ENCODE peak calls at places on chromosome 9, in four cellular contexts. P, Q, U and K are unnamed samples.

GRCh38 chr9:127667127-127667844 is 39.5 kb upstream of the CFAP157 start:
- DNase-seq in P (no peak), Q (no peak), U (no peak), K (no peak)

GRCh38 chr9:128213746-128214497 is 10.7 kb downstream of the DNM1 start:
- DNase-seq in P (no peak), Q (no peak), U (no peak), K (no peak)

GRCh38 chr9:126317513-126317912 is 9.1 kb upstream of the MVB12B start:
- DNase-seq in P (no peak), Q (no peak), U (peak; percentile 39), K (no peak)

GRCh38 chr9:20125721-20126120 is 336.9 kb upstream of the SLC24A2 start:
- DNase-seq in P (no peak), Q (no peak), U (no peak), K (no peak)

GRCh38 chr9:2041736-2042135 is 26.6 kb downstream of the SMARCA2 start:
- DNase-seq in P (no peak), Q (no peak), U (no peak), K (no peak)

GRCh38 chr9:127168756-127169506 is 46.5 kb upstream of the ANGPTL2 start:
- DNase-seq in P (no peak), Q (no peak), U (no peak), K (no peak)

GRCh38 chr9:127036437-127036836 is 86.0 kb downstream of the ANGPTL2 start:
- DNase-seq in P (no peak), Q (no peak), U (no peak), K (no peak)

GRCh38 chr9:7976167-7976755 is 176.7 kb upstream of the DMAC1 start:
- DNase-seq in P (no peak), Q (no peak), U (no peak), K (no peak)

GRCh38 chr9:104074876-104075275 is 19.2 kb upstream of the SMC2 start:
- DNase-seq in P (peak; percentile 61), Q (no peak), U (no peak), K (peak; percentile 53)

GRCh38 chr9:108445431-108446018 is 410.3 kb downstream of the ACTL7B start:
- DNase-seq in P (no peak), Q (no peak), U (no peak), K (no peak)

GRCh38 chr9:134592018-134592818 is 49.4 kb upstream of the COL5A1 start:
- DNase-seq in P (no peak), Q (peak; percentile 71), U (no peak), K (peak; percentile 38)

GRCh38 chr9:131100445-131100844 is 4.1 kb downstream of the AIF1L start:
- DNase-seq in P (no peak), Q (no peak), U (no peak), K (no peak)

GRCh38 chr9:134325813-134326753 is at the start of gene RXRA:
- DNase-seq in P (peak; percentile 58), Q (peak; percentile 78), U (peak; percentile 79), K (peak; percentile 65)

GRCh38 chr9:133928248-133928764 is 63.8 kb downstream of the VAV2 start:
- DNase-seq in P (no peak), Q (no peak), U (no peak), K (no peak)

GRCh38 chr9:88980732-88981336 is 10.4 kb upstream of the S1PR3 start:
- DNase-seq in P (no peak), Q (no peak), U (no peak), K (peak; percentile 38)

GRCh38 chr9:100670719-100671118 is 92.8 kb downstream of the CAVIN4 start:
- DNase-seq in P (no peak), Q (no peak), U (no peak), K (no peak)

GRCh38 chr9:120733190-120733589 is 18.9 kb upstream of the MEGF9 start:
- DNase-seq in P (no peak), Q (no peak), U (no peak), K (peak; percentile 39)

GRCh38 chr9:120734607-120735006 is 20.3 kb upstream of the MEGF9 start:
- DNase-seq in P (no peak), Q (no peak), U (no peak), K (no peak)

GRCh38 chr9:120726484-120726883 is 12.2 kb upstream of the MEGF9 start:
- DNase-seq in P (no peak), Q (no peak), U (no peak), K (no peak)

GRCh38 chr9:120730661-120731514 is 16.6 kb upstream of the MEGF9 start:
- DNase-seq in P (peak; percentile 100), Q (no peak), U (no peak), K (peak; percentile 91)

DNA sequence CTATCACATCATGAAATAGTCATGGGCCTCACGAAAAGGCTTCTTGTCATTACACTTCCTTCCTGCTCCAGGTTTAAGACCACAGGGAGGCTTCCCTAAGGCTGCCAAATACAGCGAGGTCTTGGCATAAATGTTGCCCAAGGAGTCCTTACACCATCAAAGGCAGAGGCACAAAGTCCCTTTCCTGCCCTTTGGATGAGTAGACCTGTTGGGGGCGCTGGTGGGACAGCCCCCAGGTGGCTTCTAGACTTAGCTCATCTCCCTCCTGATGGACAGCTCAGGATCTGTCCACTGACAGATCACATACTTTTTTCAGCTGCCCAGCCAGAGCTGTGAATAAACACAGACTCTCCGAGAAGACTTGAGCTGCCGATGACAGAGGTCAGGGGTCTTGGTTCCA is 15.5 kb upstream of the MEGF9 start:
- DNase-seq in P (peak; percentile 52), Q (no peak), U (no peak), K (no peak)
- TF ChIP-seq CTCF in P (peak; percentile 29), Q (no peak), U (no peak), K (peak; percentile 32)

DNA sequence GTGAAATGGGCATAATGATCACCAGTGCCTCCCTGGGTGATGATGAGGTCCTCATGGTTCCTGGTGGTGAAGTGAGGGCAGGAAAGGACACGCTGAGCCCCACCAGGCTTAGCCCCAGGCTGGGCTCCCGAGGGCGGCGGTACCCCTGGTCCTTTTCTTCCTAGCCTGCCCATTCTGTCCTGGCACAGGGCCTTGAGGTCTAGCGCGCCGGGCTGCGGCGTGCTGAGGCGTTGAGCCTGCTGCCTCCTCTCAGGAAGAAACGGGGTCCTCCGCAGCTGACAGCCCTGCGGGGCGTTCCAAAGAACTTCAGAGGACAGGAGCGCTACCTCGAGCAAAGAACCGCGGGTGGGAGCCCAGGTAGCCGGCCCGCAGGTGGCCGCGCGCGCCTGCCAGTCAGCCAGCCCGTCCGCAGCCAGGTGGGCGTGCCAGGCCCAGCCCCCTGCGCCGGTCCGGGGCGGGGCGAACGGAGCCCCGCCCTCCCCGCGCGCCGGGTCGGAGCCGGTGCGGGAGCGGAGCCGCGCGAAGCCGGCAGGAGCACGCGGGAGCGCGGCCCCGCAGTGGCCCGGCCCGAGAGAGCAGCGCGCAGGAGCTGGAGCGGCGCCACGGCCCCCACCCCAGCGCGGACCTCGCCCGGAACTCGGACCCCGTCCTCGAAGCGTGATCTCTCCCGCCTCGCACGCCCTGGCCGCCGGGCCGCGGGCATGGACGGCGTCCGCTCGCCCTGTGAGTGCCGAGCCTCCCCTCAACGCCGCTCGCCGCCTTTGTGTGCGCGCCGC is at the start of gene WNK2:
- DNase-seq in P (no peak), Q (peak; percentile 76), U (peak; percentile 63), K (no peak)
- H3K4me3 ChIP-seq in P (peak within 1 kb of the TSS; percentile 74), Q (peak within 1 kb of the TSS; percentile 82), U (peak within 1 kb of the TSS; percentile 58), K (peak within 1 kb of the TSS; percentile 10)

DNA sequence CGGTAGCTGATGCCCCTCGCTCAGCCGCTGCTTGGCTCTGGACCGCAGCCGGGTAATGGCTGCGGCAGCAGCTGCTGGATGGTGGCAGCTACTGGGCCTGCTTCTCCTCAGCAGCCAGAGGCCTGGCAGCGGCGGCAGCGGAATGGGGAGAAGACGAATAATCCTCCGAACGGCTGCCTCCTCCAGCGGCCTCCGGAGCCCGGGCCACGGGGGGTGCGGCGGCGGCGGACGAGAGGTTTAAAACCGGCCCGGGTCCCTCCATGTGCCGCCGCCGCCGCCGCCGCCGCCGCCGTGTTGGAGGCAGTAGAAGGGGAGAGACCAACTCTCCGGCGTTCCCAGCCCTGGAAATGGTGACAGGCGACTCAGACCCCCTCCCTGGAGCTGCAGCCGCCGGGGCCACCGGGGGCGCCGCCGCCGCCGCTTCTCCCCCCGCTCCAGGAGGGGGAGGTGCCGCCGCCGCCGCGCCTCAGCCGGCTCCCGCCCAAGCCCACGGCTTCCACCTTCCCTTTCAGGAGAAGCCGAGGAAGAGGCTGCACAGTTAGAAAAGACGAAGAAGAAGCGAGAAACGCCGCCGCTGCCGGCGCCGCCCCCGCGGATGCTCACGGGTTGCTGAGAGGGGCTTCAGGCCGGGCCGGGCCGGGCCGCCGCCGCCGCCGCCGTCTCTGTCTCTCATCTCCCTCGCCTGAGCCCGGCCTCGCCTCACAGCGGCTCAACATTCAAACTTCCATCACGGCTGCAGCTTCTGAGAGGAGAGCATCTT is 118.4 kb upstream of the PRSS3 start:
- DNase-seq in P (no peak), Q (peak; percentile 29), U (peak; percentile 18), K (no peak)
- H3K27ac ChIP-seq in P (no peak overlapping the region), Q (peak overlapping the region; percentile 99), U (peak overlapping the region; percentile 55), K (no peak overlapping the region)

GRCh38 chr9:19124430-19124793 is 2.9 kb downstream of the PLIN2 start:
- DNase-seq in P (no peak), Q (no peak), U (no peak), K (no peak)

GRCh38 chr9:19119241-19119640 is 8.1 kb downstream of the PLIN2 start:
- DNase-seq in P (no peak), Q (no peak), U (no peak), K (no peak)

GRCh38 chr9:19119801-19120440 is 7.4 kb downstream of the PLIN2 start:
- DNase-seq in P (no peak), Q (no peak), U (no peak), K (no peak)

GRCh38 chr9:19120846-19121245 is 6.4 kb downstream of the PLIN2 start:
- DNase-seq in P (no peak), Q (no peak), U (no peak), K (no peak)

DNA sequence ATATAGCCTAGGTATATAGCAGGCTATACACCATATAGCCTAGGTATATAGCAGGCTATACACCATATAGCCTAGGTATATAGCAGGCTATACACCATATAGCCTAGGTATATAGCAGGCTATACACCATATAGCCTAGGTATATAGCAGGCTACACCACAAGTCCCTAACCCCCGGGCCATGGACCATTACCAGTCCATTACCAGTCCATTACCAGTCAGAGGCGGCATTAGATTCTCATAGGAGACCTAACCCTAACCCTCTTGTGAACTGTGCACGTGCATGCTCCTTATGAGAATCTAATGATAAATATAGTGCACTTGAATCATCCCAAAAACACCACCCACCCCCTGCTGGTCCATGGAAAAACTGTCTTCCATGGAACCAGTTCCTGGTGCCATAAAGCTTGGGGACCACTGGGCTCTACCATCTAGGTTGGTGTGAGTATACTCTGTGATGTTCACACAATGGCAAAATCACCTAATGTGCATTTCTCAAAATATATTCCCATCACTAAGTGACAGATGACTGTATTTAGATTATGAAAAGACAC is 4.7 kb downstream of the PLIN2 start:
- DNase-seq in P (no peak), Q (no peak), U (no peak), K (no peak)
- TF ChIP-seq CTCF in P (no peak), Q (no peak), U (no peak), K (no peak)